ENCODE peak calls at places on chromosomes 2 and 18, in nine cellular contexts. O, M, X, E, Z, B, L, Y and K are unnamed samples.

GRCh38 chr2:205769494-205769848 is 87.2 kb downstream of the NRP2 start:
- DNase-seq in O (no peak), M (no peak), X (no peak), E (no peak), Z (peak; percentile 75), B (no peak), L (no peak), Y (no peak), K (peak; percentile 47)

GRCh38 chr2:36507408-36507812 is 90.6 kb downstream of the FEZ2 start:
- DNase-seq in O (peak; percentile 80), M (peak; percentile 66), X (peak; percentile 94), E (peak; percentile 64), Z (peak; percentile 78), B (peak; percentile 55), L (peak; percentile 41), Y (peak; percentile 27), K (peak; percentile 62)

GRCh38 chr2:28322456-28322855 is 70.2 kb upstream of the FOSL2 start:
- DNase-seq in O (no peak), M (no peak), X (no peak), E (no peak), Z (no peak), B (peak; percentile 6), L (no peak), Y (no peak), K (no peak)

GRCh38 chr18:54883816-54884604 is 55.7 kb downstream of the RAB27B start:
- DNase-seq in O (no peak), M (no peak), X (no peak), E (no peak), Z (no peak), B (no peak), L (no peak), Y (no peak), K (peak; percentile 50)

GRCh38 chr2:57204364-57204763 is 842.2 kb upstream of the VRK2 start:
- DNase-seq in O (peak; percentile 6), M (peak; percentile 8), X (no peak), E (no peak), Z (no peak), B (no peak), L (no peak), Y (no peak), K (no peak)

GRCh38 chr2:121279476-121279875 is 5.5 kb downstream of the TFCP2L1 start:
- DNase-seq in O (no peak), M (no peak), X (no peak), E (no peak), Z (no peak), B (no peak), L (no peak), Y (no peak), K (no peak)

GRCh38 chr2:172788871-172789270 is 53.2 kb downstream of the RAPGEF4 start:
- DNase-seq in O (no peak), M (no peak), X (no peak), E (no peak), Z (no peak), B (no peak), L (no peak), Y (no peak), K (no peak)

GRCh38 chr18:46793565-46793964 is 36.7 kb upstream of the ST8SIA5 start:
- DNase-seq in O (no peak), M (no peak), X (peak; percentile 67), E (peak; percentile 1), Z (peak; percentile 2), B (no peak), L (no peak), Y (no peak), K (no peak)

GRCh38 chr2:217820066-217820819 is 182.6 kb downstream of the TNS1 start:
- DNase-seq in O (peak; percentile 90), M (no peak), X (no peak), E (no peak), Z (no peak), B (no peak), L (no peak), Y (no peak), K (no peak)

GRCh38 chr2:176269319-176270099 is at the start of gene MTX2:
- DNase-seq in O (peak; percentile 88), M (peak; percentile 90), X (peak; percentile 92), E (peak; percentile 86), Z (peak; percentile 76), B (peak; percentile 91), L (peak; percentile 85), Y (peak; percentile 57), K (peak; percentile 87)

GRCh38 chr2:193556766-193557470 is 1362.2 kb upstream of the TMEFF2 start:
- DNase-seq in O (no peak), M (no peak), X (no peak), E (no peak), Z (peak; percentile 64), B (no peak), L (no peak), Y (no peak), K (no peak)

GRCh38 chr2:54809814-54810213 is 86.4 kb downstream of the EML6 start:
- DNase-seq in O (no peak), M (no peak), X (no peak), E (no peak), Z (peak; percentile 45), B (no peak), L (no peak), Y (peak; percentile 4), K (peak; percentile 79)

GRCh38 chr2:144452169-144453038 is 67.5 kb downstream of the ZEB2 start:
- DNase-seq in O (peak; percentile 82), M (peak; percentile 12), X (peak; percentile 79), E (no peak), Z (peak; percentile 14), B (peak; percentile 51), L (no peak), Y (no peak), K (peak; percentile 71)
- H3K36me3 ChIP-seq in O (no peaks in the 10 kb centered on the region), M (no peaks in the 10 kb centered on the region), X (no peaks in the 10 kb centered on the region), E (no peaks in the 10 kb centered on the region), Z (no peaks in the 10 kb centered on the region), B (peaks cover 6% of the 10 kb centered on the region), L (no peaks in the 10 kb centered on the region), Y (no peaks in the 10 kb centered on the region), K (no peaks in the 10 kb centered on the region)

DNA sequence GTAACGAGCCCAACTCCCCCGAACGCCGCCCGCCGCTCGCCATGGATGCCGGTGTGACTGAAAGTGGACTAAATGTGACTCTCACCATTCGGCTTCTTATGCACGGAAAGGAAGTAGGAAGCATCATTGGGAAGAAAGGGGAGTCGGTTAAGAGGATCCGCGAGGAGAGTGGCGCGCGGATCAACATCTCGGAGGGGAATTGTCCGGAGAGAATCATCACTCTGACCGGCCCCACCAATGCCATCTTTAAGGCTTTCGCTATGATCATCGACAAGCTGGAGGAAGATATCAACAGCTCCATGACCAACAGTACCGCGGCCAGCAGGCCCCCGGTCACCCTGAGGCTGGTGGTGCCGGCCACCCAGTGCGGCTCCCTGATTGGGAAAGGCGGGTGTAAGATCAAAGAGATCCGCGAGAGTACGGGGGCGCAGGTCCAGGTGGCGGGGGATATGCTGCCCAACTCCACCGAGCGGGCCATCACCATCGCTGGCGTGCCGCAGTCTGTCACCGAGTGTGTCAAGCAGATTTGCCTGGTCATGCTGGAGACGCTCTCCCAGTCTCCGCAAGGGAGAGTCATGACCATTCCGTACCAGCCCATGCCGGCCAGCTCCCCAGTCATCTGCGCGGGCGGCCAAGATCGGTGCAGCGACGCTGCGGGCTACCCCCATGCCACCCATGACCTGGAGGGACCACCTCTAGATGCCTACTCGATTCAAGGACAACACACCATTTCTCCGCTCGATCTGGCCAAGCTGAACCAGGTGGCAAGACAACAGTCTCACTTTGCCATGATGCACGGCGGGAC is 628 bp downstream of the PCBP1 start:
- DNase-seq in O (peak; percentile 67), M (peak; percentile 63), X (peak; percentile 52), E (peak; percentile 61), Z (peak; percentile 41), B (peak; percentile 65), L (peak; percentile 39), Y (no peak), K (peak; percentile 83)
- TF ChIP-seq EZH2phosphoT487 in O (no peak), M (no peak), X (no peak), E (no peak), Z (no peak), B (no peak), L (no peak), Y (no peak), K (no peak)

DNA sequence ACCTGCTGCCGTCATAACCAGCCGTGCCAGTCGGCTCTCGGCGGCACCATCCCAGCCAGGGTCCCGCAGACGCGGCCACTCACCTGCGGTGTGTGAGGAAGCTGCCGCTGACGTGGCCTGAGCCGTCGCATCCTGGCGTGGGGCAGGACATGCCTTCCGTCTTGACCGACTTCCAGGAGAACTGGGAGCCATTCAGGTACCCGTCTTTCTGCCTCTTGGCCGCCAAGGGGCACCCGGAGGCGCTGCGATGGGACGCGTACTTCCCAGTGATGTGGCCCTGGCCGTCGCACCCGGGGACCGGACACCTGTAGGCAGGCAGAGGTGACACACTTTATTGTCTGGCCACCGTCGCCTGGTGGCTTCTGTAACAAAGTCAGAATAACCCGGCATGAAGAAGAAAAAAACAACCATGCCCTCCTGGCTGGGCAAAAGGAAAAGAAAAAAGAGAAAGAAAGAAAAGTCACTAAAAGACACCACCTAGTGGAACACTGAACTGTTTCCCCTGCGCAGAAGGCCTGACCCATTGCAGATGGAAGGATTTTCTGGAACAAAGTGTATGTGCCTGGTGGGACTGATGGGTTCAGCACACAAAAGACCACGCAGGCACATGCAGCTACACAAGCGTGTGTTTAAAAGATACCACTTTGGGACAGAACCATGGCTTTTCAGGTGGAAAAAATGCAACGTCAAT is 94.9 kb upstream of the PXDN start:
- DNase-seq in O (no peak), M (no peak), X (peak; percentile 36), E (no peak), Z (no peak), B (no peak), L (no peak), Y (no peak), K (no peak)
- H3K27ac ChIP-seq in O (no peak overlapping the region), M (no peak overlapping the region), X (no peak overlapping the region), E (no peak overlapping the region), Z (no peak overlapping the region), B (no peak overlapping the region), L (no peak overlapping the region), Y (no peak overlapping the region), K (no peak overlapping the region)

GRCh38 chr2:151672277-151672676 is 62.0 kb downstream of the NEB start:
- DNase-seq in O (no peak), M (no peak), X (no peak), E (no peak), Z (no peak), B (no peak), L (no peak), Y (no peak), K (no peak)
- H3K36me3 ChIP-seq in O (no peaks in the 10 kb centered on the region), M (no peaks in the 10 kb centered on the region), X (no peaks in the 10 kb centered on the region), E (no peaks in the 10 kb centered on the region), Z (no peaks in the 10 kb centered on the region), B (no peaks in the 10 kb centered on the region), L (no peaks in the 10 kb centered on the region), Y (no peaks in the 10 kb centered on the region), K (no peaks in the 10 kb centered on the region)

DNA sequence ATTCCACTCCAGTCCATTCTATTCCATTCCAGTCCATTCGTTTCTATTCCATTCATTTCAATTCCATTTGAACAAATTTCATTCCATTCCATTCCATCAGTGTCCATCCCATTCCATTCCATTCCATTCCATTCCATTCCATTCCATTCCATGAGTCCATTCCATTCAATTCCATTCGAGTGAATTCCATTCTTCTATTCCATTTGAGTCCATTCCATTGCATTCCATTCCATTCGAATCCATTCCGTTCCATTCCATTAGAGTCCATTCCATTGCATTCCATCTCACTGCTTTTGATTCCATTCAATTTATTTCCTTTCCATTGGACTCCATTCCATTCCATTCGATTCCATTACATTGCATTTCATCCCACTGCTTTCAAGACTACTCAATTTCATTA is 1132.1 kb downstream of the RPIA start:
- DNase-seq in O (no peak), M (no peak), X (no peak), E (no peak), Z (no peak), B (no peak), L (no peak), Y (no peak), K (no peak)
- TF ChIP-seq EZH2phosphoT487 in O (no peak), M (no peak), X (no peak), E (no peak), Z (no peak), B (no peak), L (no peak), Y (no peak), K (no peak)

GRCh38 chr2:191401287-191401686 is 156.1 kb downstream of the MYO1B start:
- DNase-seq in O (peak; percentile 75), M (no peak), X (peak; percentile 65), E (no peak), Z (no peak), B (no peak), L (no peak), Y (no peak), K (peak; percentile 58)
- H3K27ac ChIP-seq in O (peak overlapping the region; percentile 81), M (no peak overlapping the region), X (peak overlapping the region; percentile 15), E (no peak overlapping the region), Z (no peak overlapping the region), B (no peak overlapping the region), L (no peak overlapping the region), Y (no peak overlapping the region), K (peak overlapping the region; percentile 50)